ENCODE peak calls at places on chromosomes 6 and 20, in nine cellular contexts. One of them, this sample, is unnamed.

GRCh38 chr6:146697921-146698320 is 99.1 kb downstream of the ADGB start:
- DNase-seq in stimulated activated CD8-positive, alpha-beta memory T cell treated with anti-CD3 and anti-CD28 coated beads, Interleukin-2, amount 100 ng/mL, for 48 hours: no peak
- DNase-seq in activated naive CD8-positive, alpha-beta T cell treated with anti-CD3 and anti-CD28 coated beads, Interleukin-2, amount 50 U/mL, for 24 hours: no peak
- DNase-seq in GM23338: no peak
- DNase-seq in Daoy: no peak
- DNase-seq in activated CD4-positive, alpha-beta T cell treated with anti-CD3 and anti-CD28 coated beads, Interleukin-2, amount 10 ng/mL, durations not matched to agents 7 days and 5 days: no peak
- DNase-seq in non-pigmented ciliary epithelial cell: no peak
- DNase-seq in astrocyte of the cerebellum: no peak
- DNase-seq in right cardiac atrium: no peak
- DNase-seq in this sample: no peak

GRCh38 chr20:4482378-4482777 is 239.3 kb upstream of the PRND start:
- DNase-seq in stimulated activated CD8-positive, alpha-beta memory T cell treated with anti-CD3 and anti-CD28 coated beads, Interleukin-2, amount 100 ng/mL, for 48 hours: no peak
- DNase-seq in activated naive CD8-positive, alpha-beta T cell treated with anti-CD3 and anti-CD28 coated beads, Interleukin-2, amount 50 U/mL, for 24 hours: no peak
- DNase-seq in GM23338: no peak
- DNase-seq in Daoy: no peak
- DNase-seq in activated CD4-positive, alpha-beta T cell treated with anti-CD3 and anti-CD28 coated beads, Interleukin-2, amount 10 ng/mL, durations not matched to agents 7 days and 5 days: no peak
- DNase-seq in non-pigmented ciliary epithelial cell: no peak
- DNase-seq in astrocyte of the cerebellum: no peak
- DNase-seq in right cardiac atrium: no peak
- DNase-seq in this sample: no peak

GRCh38 chr20:36848078-36848660 is 27.8 kb upstream of the TLDC2 start:
- DNase-seq in stimulated activated CD8-positive, alpha-beta memory T cell treated with anti-CD3 and anti-CD28 coated beads, Interleukin-2, amount 100 ng/mL, for 48 hours: no peak
- DNase-seq in activated naive CD8-positive, alpha-beta T cell treated with anti-CD3 and anti-CD28 coated beads, Interleukin-2, amount 50 U/mL, for 24 hours: no peak
- DNase-seq in GM23338: no peak
- DNase-seq in Daoy: peak; percentile 38
- DNase-seq in activated CD4-positive, alpha-beta T cell treated with anti-CD3 and anti-CD28 coated beads, Interleukin-2, amount 10 ng/mL, durations not matched to agents 7 days and 5 days: no peak
- DNase-seq in non-pigmented ciliary epithelial cell: peak; percentile 76
- DNase-seq in astrocyte of the cerebellum: peak; percentile 59
- DNase-seq in right cardiac atrium: peak; percentile 62
- DNase-seq in this sample: peak; percentile 73

GRCh38 chr6:126529605-126530004 is 189.7 kb downstream of the CENPW start:
- DNase-seq in stimulated activated CD8-positive, alpha-beta memory T cell treated with anti-CD3 and anti-CD28 coated beads, Interleukin-2, amount 100 ng/mL, for 48 hours: no peak
- DNase-seq in activated naive CD8-positive, alpha-beta T cell treated with anti-CD3 and anti-CD28 coated beads, Interleukin-2, amount 50 U/mL, for 24 hours: no peak
- DNase-seq in GM23338: no peak
- DNase-seq in Daoy: no peak
- DNase-seq in activated CD4-positive, alpha-beta T cell treated with anti-CD3 and anti-CD28 coated beads, Interleukin-2, amount 10 ng/mL, durations not matched to agents 7 days and 5 days: no peak
- DNase-seq in non-pigmented ciliary epithelial cell: no peak
- DNase-seq in astrocyte of the cerebellum: no peak
- DNase-seq in right cardiac atrium: no peak
- DNase-seq in this sample: no peak

GRCh38 chr6:16725145-16725864 is 36.0 kb downstream of the ATXN1 start:
- DNase-seq in stimulated activated CD8-positive, alpha-beta memory T cell treated with anti-CD3 and anti-CD28 coated beads, Interleukin-2, amount 100 ng/mL, for 48 hours: no peak
- DNase-seq in activated naive CD8-positive, alpha-beta T cell treated with anti-CD3 and anti-CD28 coated beads, Interleukin-2, amount 50 U/mL, for 24 hours: no peak
- DNase-seq in GM23338: no peak
- DNase-seq in Daoy: peak; percentile 57
- DNase-seq in activated CD4-positive, alpha-beta T cell treated with anti-CD3 and anti-CD28 coated beads, Interleukin-2, amount 10 ng/mL, durations not matched to agents 7 days and 5 days: no peak
- DNase-seq in non-pigmented ciliary epithelial cell: no peak
- DNase-seq in astrocyte of the cerebellum: no peak
- DNase-seq in right cardiac atrium: no peak
- DNase-seq in this sample: no peak

GRCh38 chr6:109455161-109455501 is 441 bp downstream of the MICAL1 start:
- DNase-seq in stimulated activated CD8-positive, alpha-beta memory T cell treated with anti-CD3 and anti-CD28 coated beads, Interleukin-2, amount 100 ng/mL, for 48 hours: no peak
- DNase-seq in activated naive CD8-positive, alpha-beta T cell treated with anti-CD3 and anti-CD28 coated beads, Interleukin-2, amount 50 U/mL, for 24 hours: no peak
- DNase-seq in GM23338: peak; percentile 72
- DNase-seq in Daoy: no peak
- DNase-seq in activated CD4-positive, alpha-beta T cell treated with anti-CD3 and anti-CD28 coated beads, Interleukin-2, amount 10 ng/mL, durations not matched to agents 7 days and 5 days: peak; percentile 56
- DNase-seq in non-pigmented ciliary epithelial cell: no peak
- DNase-seq in astrocyte of the cerebellum: no peak
- DNase-seq in right cardiac atrium: no peak
- DNase-seq in this sample: no peak

GRCh38 chr20:10715035-10715434 is 41.2 kb upstream of the JAG1 start:
- DNase-seq in stimulated activated CD8-positive, alpha-beta memory T cell treated with anti-CD3 and anti-CD28 coated beads, Interleukin-2, amount 100 ng/mL, for 48 hours: no peak
- DNase-seq in activated naive CD8-positive, alpha-beta T cell treated with anti-CD3 and anti-CD28 coated beads, Interleukin-2, amount 50 U/mL, for 24 hours: no peak
- DNase-seq in GM23338: no peak
- DNase-seq in Daoy: peak; percentile 35
- DNase-seq in activated CD4-positive, alpha-beta T cell treated with anti-CD3 and anti-CD28 coated beads, Interleukin-2, amount 10 ng/mL, durations not matched to agents 7 days and 5 days: no peak
- DNase-seq in non-pigmented ciliary epithelial cell: no peak
- DNase-seq in astrocyte of the cerebellum: peak; percentile 18
- DNase-seq in right cardiac atrium: no peak
- DNase-seq in this sample: no peak

GRCh38 chr6:16757332-16757731 is 3.9 kb downstream of the ATXN1 start:
- DNase-seq in stimulated activated CD8-positive, alpha-beta memory T cell treated with anti-CD3 and anti-CD28 coated beads, Interleukin-2, amount 100 ng/mL, for 48 hours: no peak
- DNase-seq in activated naive CD8-positive, alpha-beta T cell treated with anti-CD3 and anti-CD28 coated beads, Interleukin-2, amount 50 U/mL, for 24 hours: no peak
- DNase-seq in GM23338: no peak
- DNase-seq in Daoy: no peak
- DNase-seq in activated CD4-positive, alpha-beta T cell treated with anti-CD3 and anti-CD28 coated beads, Interleukin-2, amount 10 ng/mL, durations not matched to agents 7 days and 5 days: no peak
- DNase-seq in non-pigmented ciliary epithelial cell: no peak
- DNase-seq in astrocyte of the cerebellum: no peak
- DNase-seq in right cardiac atrium: no peak
- DNase-seq in this sample: no peak

GRCh38 chr6:109237082-109237985 is 142.0 kb downstream of the CEP57L1 start:
- DNase-seq in stimulated activated CD8-positive, alpha-beta memory T cell treated with anti-CD3 and anti-CD28 coated beads, Interleukin-2, amount 100 ng/mL, for 48 hours: no peak
- DNase-seq in activated naive CD8-positive, alpha-beta T cell treated with anti-CD3 and anti-CD28 coated beads, Interleukin-2, amount 50 U/mL, for 24 hours: no peak
- DNase-seq in GM23338: no peak
- DNase-seq in Daoy: peak; percentile 13
- DNase-seq in activated CD4-positive, alpha-beta T cell treated with anti-CD3 and anti-CD28 coated beads, Interleukin-2, amount 10 ng/mL, durations not matched to agents 7 days and 5 days: peak; percentile 18
- DNase-seq in non-pigmented ciliary epithelial cell: no peak
- DNase-seq in astrocyte of the cerebellum: no peak
- DNase-seq in right cardiac atrium: no peak
- DNase-seq in this sample: no peak

GRCh38 chr6:87756858-87757257 is 54.8 kb upstream of the AKIRIN2 start:
- DNase-seq in stimulated activated CD8-positive, alpha-beta memory T cell treated with anti-CD3 and anti-CD28 coated beads, Interleukin-2, amount 100 ng/mL, for 48 hours: peak; percentile 9
- DNase-seq in activated naive CD8-positive, alpha-beta T cell treated with anti-CD3 and anti-CD28 coated beads, Interleukin-2, amount 50 U/mL, for 24 hours: peak; percentile 52
- DNase-seq in GM23338: no peak
- DNase-seq in Daoy: peak; percentile 92
- DNase-seq in activated CD4-positive, alpha-beta T cell treated with anti-CD3 and anti-CD28 coated beads, Interleukin-2, amount 10 ng/mL, durations not matched to agents 7 days and 5 days: peak; percentile 16
- DNase-seq in non-pigmented ciliary epithelial cell: peak; percentile 34
- DNase-seq in astrocyte of the cerebellum: peak; percentile 81
- DNase-seq in right cardiac atrium: peak; percentile 28
- DNase-seq in this sample: no peak

GRCh38 chr6:137811121-137811911 is 55.7 kb upstream of the TNFAIP3 start:
- DNase-seq in stimulated activated CD8-positive, alpha-beta memory T cell treated with anti-CD3 and anti-CD28 coated beads, Interleukin-2, amount 100 ng/mL, for 48 hours: peak; percentile 54
- DNase-seq in activated naive CD8-positive, alpha-beta T cell treated with anti-CD3 and anti-CD28 coated beads, Interleukin-2, amount 50 U/mL, for 24 hours: peak; percentile 79
- DNase-seq in GM23338: peak; percentile 4
- DNase-seq in Daoy: peak; percentile 95
- DNase-seq in activated CD4-positive, alpha-beta T cell treated with anti-CD3 and anti-CD28 coated beads, Interleukin-2, amount 10 ng/mL, durations not matched to agents 7 days and 5 days: peak; percentile 72
- DNase-seq in non-pigmented ciliary epithelial cell: peak; percentile 69
- DNase-seq in astrocyte of the cerebellum: peak; percentile 51
- DNase-seq in right cardiac atrium: peak; percentile 61
- DNase-seq in this sample: peak; percentile 84

GRCh38 chr6:110877154-110877564 is 2.6 kb downstream of the AMD1 start:
- DNase-seq in stimulated activated CD8-positive, alpha-beta memory T cell treated with anti-CD3 and anti-CD28 coated beads, Interleukin-2, amount 100 ng/mL, for 48 hours: no peak
- DNase-seq in activated naive CD8-positive, alpha-beta T cell treated with anti-CD3 and anti-CD28 coated beads, Interleukin-2, amount 50 U/mL, for 24 hours: no peak
- DNase-seq in GM23338: no peak
- DNase-seq in Daoy: no peak
- DNase-seq in activated CD4-positive, alpha-beta T cell treated with anti-CD3 and anti-CD28 coated beads, Interleukin-2, amount 10 ng/mL, durations not matched to agents 7 days and 5 days: no peak
- DNase-seq in non-pigmented ciliary epithelial cell: no peak
- DNase-seq in astrocyte of the cerebellum: no peak
- DNase-seq in right cardiac atrium: no peak
- DNase-seq in this sample: no peak

GRCh38 chr6:150057501-150057951 is 11.4 kb downstream of the ULBP3 start:
- DNase-seq in stimulated activated CD8-positive, alpha-beta memory T cell treated with anti-CD3 and anti-CD28 coated beads, Interleukin-2, amount 100 ng/mL, for 48 hours: no peak
- DNase-seq in activated naive CD8-positive, alpha-beta T cell treated with anti-CD3 and anti-CD28 coated beads, Interleukin-2, amount 50 U/mL, for 24 hours: no peak
- DNase-seq in GM23338: no peak
- DNase-seq in Daoy: no peak
- DNase-seq in activated CD4-positive, alpha-beta T cell treated with anti-CD3 and anti-CD28 coated beads, Interleukin-2, amount 10 ng/mL, durations not matched to agents 7 days and 5 days: no peak
- DNase-seq in non-pigmented ciliary epithelial cell: no peak
- DNase-seq in astrocyte of the cerebellum: no peak
- DNase-seq in right cardiac atrium: no peak
- DNase-seq in this sample: no peak

GRCh38 chr20:11716239-11716944 is 201.3 kb upstream of the BTBD3 start:
- DNase-seq in stimulated activated CD8-positive, alpha-beta memory T cell treated with anti-CD3 and anti-CD28 coated beads, Interleukin-2, amount 100 ng/mL, for 48 hours: no peak
- DNase-seq in activated naive CD8-positive, alpha-beta T cell treated with anti-CD3 and anti-CD28 coated beads, Interleukin-2, amount 50 U/mL, for 24 hours: no peak
- DNase-seq in GM23338: peak; percentile 89
- DNase-seq in Daoy: peak; percentile 77
- DNase-seq in activated CD4-positive, alpha-beta T cell treated with anti-CD3 and anti-CD28 coated beads, Interleukin-2, amount 10 ng/mL, durations not matched to agents 7 days and 5 days: no peak
- DNase-seq in non-pigmented ciliary epithelial cell: peak; percentile 87
- DNase-seq in astrocyte of the cerebellum: peak; percentile 97
- DNase-seq in right cardiac atrium: no peak
- DNase-seq in this sample: no peak

GRCh38 chr20:32300647-32301046 is 23.2 kb downstream of the KIF3B start:
- DNase-seq in stimulated activated CD8-positive, alpha-beta memory T cell treated with anti-CD3 and anti-CD28 coated beads, Interleukin-2, amount 100 ng/mL, for 48 hours: no peak
- DNase-seq in activated naive CD8-positive, alpha-beta T cell treated with anti-CD3 and anti-CD28 coated beads, Interleukin-2, amount 50 U/mL, for 24 hours: no peak
- DNase-seq in GM23338: no peak
- DNase-seq in Daoy: no peak
- DNase-seq in activated CD4-positive, alpha-beta T cell treated with anti-CD3 and anti-CD28 coated beads, Interleukin-2, amount 10 ng/mL, durations not matched to agents 7 days and 5 days: no peak
- DNase-seq in non-pigmented ciliary epithelial cell: no peak
- DNase-seq in astrocyte of the cerebellum: no peak
- DNase-seq in right cardiac atrium: no peak
- DNase-seq in this sample: no peak

GRCh38 chr6:143399176-143399575 is 51.3 kb downstream of the ADAT2 start:
- DNase-seq in stimulated activated CD8-positive, alpha-beta memory T cell treated with anti-CD3 and anti-CD28 coated beads, Interleukin-2, amount 100 ng/mL, for 48 hours: no peak
- DNase-seq in activated naive CD8-positive, alpha-beta T cell treated with anti-CD3 and anti-CD28 coated beads, Interleukin-2, amount 50 U/mL, for 24 hours: no peak
- DNase-seq in GM23338: peak; percentile 10
- DNase-seq in Daoy: no peak
- DNase-seq in activated CD4-positive, alpha-beta T cell treated with anti-CD3 and anti-CD28 coated beads, Interleukin-2, amount 10 ng/mL, durations not matched to agents 7 days and 5 days: no peak
- DNase-seq in non-pigmented ciliary epithelial cell: no peak
- DNase-seq in astrocyte of the cerebellum: no peak
- DNase-seq in right cardiac atrium: no peak
- DNase-seq in this sample: no peak

GRCh38 chr6:127748290-127748689 is 152.6 kb downstream of the THEMIS start:
- DNase-seq in stimulated activated CD8-positive, alpha-beta memory T cell treated with anti-CD3 and anti-CD28 coated beads, Interleukin-2, amount 100 ng/mL, for 48 hours: no peak
- DNase-seq in activated naive CD8-positive, alpha-beta T cell treated with anti-CD3 and anti-CD28 coated beads, Interleukin-2, amount 50 U/mL, for 24 hours: no peak
- DNase-seq in GM23338: no peak
- DNase-seq in Daoy: no peak
- DNase-seq in activated CD4-positive, alpha-beta T cell treated with anti-CD3 and anti-CD28 coated beads, Interleukin-2, amount 10 ng/mL, durations not matched to agents 7 days and 5 days: no peak
- DNase-seq in non-pigmented ciliary epithelial cell: no peak
- DNase-seq in astrocyte of the cerebellum: no peak
- DNase-seq in right cardiac atrium: no peak
- DNase-seq in this sample: no peak

GRCh38 chr6:113511100-113511499 is 346.0 kb upstream of the MARCKS start:
- DNase-seq in stimulated activated CD8-positive, alpha-beta memory T cell treated with anti-CD3 and anti-CD28 coated beads, Interleukin-2, amount 100 ng/mL, for 48 hours: no peak
- DNase-seq in activated naive CD8-positive, alpha-beta T cell treated with anti-CD3 and anti-CD28 coated beads, Interleukin-2, amount 50 U/mL, for 24 hours: no peak
- DNase-seq in GM23338: no peak
- DNase-seq in Daoy: no peak
- DNase-seq in activated CD4-positive, alpha-beta T cell treated with anti-CD3 and anti-CD28 coated beads, Interleukin-2, amount 10 ng/mL, durations not matched to agents 7 days and 5 days: no peak
- DNase-seq in non-pigmented ciliary epithelial cell: no peak
- DNase-seq in astrocyte of the cerebellum: no peak
- DNase-seq in right cardiac atrium: no peak
- DNase-seq in this sample: no peak

GRCh38 chr6:117495873-117496272 is 13.4 kb downstream of the DCBLD1 start:
- DNase-seq in stimulated activated CD8-positive, alpha-beta memory T cell treated with anti-CD3 and anti-CD28 coated beads, Interleukin-2, amount 100 ng/mL, for 48 hours: no peak
- DNase-seq in activated naive CD8-positive, alpha-beta T cell treated with anti-CD3 and anti-CD28 coated beads, Interleukin-2, amount 50 U/mL, for 24 hours: no peak
- DNase-seq in GM23338: no peak
- DNase-seq in Daoy: no peak
- DNase-seq in activated CD4-positive, alpha-beta T cell treated with anti-CD3 and anti-CD28 coated beads, Interleukin-2, amount 10 ng/mL, durations not matched to agents 7 days and 5 days: no peak
- DNase-seq in non-pigmented ciliary epithelial cell: no peak
- DNase-seq in astrocyte of the cerebellum: no peak
- DNase-seq in right cardiac atrium: no peak
- DNase-seq in this sample: no peak

GRCh38 chr6:124962617-124963415 is 579 bp downstream of the RNF217 start:
- DNase-seq in stimulated activated CD8-positive, alpha-beta memory T cell treated with anti-CD3 and anti-CD28 coated beads, Interleukin-2, amount 100 ng/mL, for 48 hours: no peak
- DNase-seq in activated naive CD8-positive, alpha-beta T cell treated with anti-CD3 and anti-CD28 coated beads, Interleukin-2, amount 50 U/mL, for 24 hours: peak; percentile 3
- DNase-seq in GM23338: peak; percentile 63
- DNase-seq in Daoy: peak; percentile 50
- DNase-seq in activated CD4-positive, alpha-beta T cell treated with anti-CD3 and anti-CD28 coated beads, Interleukin-2, amount 10 ng/mL, durations not matched to agents 7 days and 5 days: no peak
- DNase-seq in non-pigmented ciliary epithelial cell: no peak
- DNase-seq in astrocyte of the cerebellum: no peak
- DNase-seq in right cardiac atrium: peak; percentile 41
- DNase-seq in this sample: peak; percentile 66

GRCh38 chr6:143039548-143039947 is 21.1 kb upstream of the AIG1 start:
- DNase-seq in stimulated activated CD8-positive, alpha-beta memory T cell treated with anti-CD3 and anti-CD28 coated beads, Interleukin-2, amount 100 ng/mL, for 48 hours: no peak
- DNase-seq in activated naive CD8-positive, alpha-beta T cell treated with anti-CD3 and anti-CD28 coated beads, Interleukin-2, amount 50 U/mL, for 24 hours: no peak
- DNase-seq in GM23338: no peak
- DNase-seq in Daoy: no peak
- DNase-seq in activated CD4-positive, alpha-beta T cell treated with anti-CD3 and anti-CD28 coated beads, Interleukin-2, amount 10 ng/mL, durations not matched to agents 7 days and 5 days: no peak
- DNase-seq in non-pigmented ciliary epithelial cell: no peak
- DNase-seq in astrocyte of the cerebellum: no peak
- DNase-seq in right cardiac atrium: no peak
- DNase-seq in this sample: no peak

GRCh38 chr6:44233560-44234100 is 10.2 kb downstream of the SLC29A1 start:
- DNase-seq in stimulated activated CD8-positive, alpha-beta memory T cell treated with anti-CD3 and anti-CD28 coated beads, Interleukin-2, amount 100 ng/mL, for 48 hours: no peak
- DNase-seq in activated naive CD8-positive, alpha-beta T cell treated with anti-CD3 and anti-CD28 coated beads, Interleukin-2, amount 50 U/mL, for 24 hours: no peak
- DNase-seq in GM23338: no peak
- DNase-seq in Daoy: no peak
- DNase-seq in activated CD4-positive, alpha-beta T cell treated with anti-CD3 and anti-CD28 coated beads, Interleukin-2, amount 10 ng/mL, durations not matched to agents 7 days and 5 days: no peak
- DNase-seq in non-pigmented ciliary epithelial cell: no peak
- DNase-seq in astrocyte of the cerebellum: no peak
- DNase-seq in right cardiac atrium: no peak
- DNase-seq in this sample: no peak

GRCh38 chr6:2793491-2794151 is 28.4 kb downstream of the WRNIP1 start:
- DNase-seq in stimulated activated CD8-positive, alpha-beta memory T cell treated with anti-CD3 and anti-CD28 coated beads, Interleukin-2, amount 100 ng/mL, for 48 hours: no peak
- DNase-seq in activated naive CD8-positive, alpha-beta T cell treated with anti-CD3 and anti-CD28 coated beads, Interleukin-2, amount 50 U/mL, for 24 hours: peak; percentile 18
- DNase-seq in GM23338: no peak
- DNase-seq in Daoy: no peak
- DNase-seq in activated CD4-positive, alpha-beta T cell treated with anti-CD3 and anti-CD28 coated beads, Interleukin-2, amount 10 ng/mL, durations not matched to agents 7 days and 5 days: peak; percentile 46
- DNase-seq in non-pigmented ciliary epithelial cell: no peak
- DNase-seq in astrocyte of the cerebellum: no peak
- DNase-seq in right cardiac atrium: peak; percentile 34
- DNase-seq in this sample: no peak

GRCh38 chr6:34315780-34316179 is 67.0 kb upstream of the SMIM29 start:
- DNase-seq in stimulated activated CD8-positive, alpha-beta memory T cell treated with anti-CD3 and anti-CD28 coated beads, Interleukin-2, amount 100 ng/mL, for 48 hours: no peak
- DNase-seq in activated naive CD8-positive, alpha-beta T cell treated with anti-CD3 and anti-CD28 coated beads, Interleukin-2, amount 50 U/mL, for 24 hours: no peak
- DNase-seq in GM23338: no peak
- DNase-seq in Daoy: no peak
- DNase-seq in activated CD4-positive, alpha-beta T cell treated with anti-CD3 and anti-CD28 coated beads, Interleukin-2, amount 10 ng/mL, durations not matched to agents 7 days and 5 days: peak; percentile 8
- DNase-seq in non-pigmented ciliary epithelial cell: no peak
- DNase-seq in astrocyte of the cerebellum: no peak
- DNase-seq in right cardiac atrium: no peak
- DNase-seq in this sample: no peak

GRCh38 chr20:17835941-17836861 is 132.4 kb downstream of the SNX5 start:
- DNase-seq in stimulated activated CD8-positive, alpha-beta memory T cell treated with anti-CD3 and anti-CD28 coated beads, Interleukin-2, amount 100 ng/mL, for 48 hours: no peak
- DNase-seq in activated naive CD8-positive, alpha-beta T cell treated with anti-CD3 and anti-CD28 coated beads, Interleukin-2, amount 50 U/mL, for 24 hours: no peak
- DNase-seq in GM23338: no peak
- DNase-seq in Daoy: peak; percentile 6
- DNase-seq in activated CD4-positive, alpha-beta T cell treated with anti-CD3 and anti-CD28 coated beads, Interleukin-2, amount 10 ng/mL, durations not matched to agents 7 days and 5 days: no peak
- DNase-seq in non-pigmented ciliary epithelial cell: peak; percentile 43
- DNase-seq in astrocyte of the cerebellum: peak; percentile 97
- DNase-seq in right cardiac atrium: peak; percentile 93
- DNase-seq in this sample: peak; percentile 61

GRCh38 chr6:15744824-15745402 is 82.1 kb upstream of the DTNBP1 start:
- DNase-seq in stimulated activated CD8-positive, alpha-beta memory T cell treated with anti-CD3 and anti-CD28 coated beads, Interleukin-2, amount 100 ng/mL, for 48 hours: no peak
- DNase-seq in activated naive CD8-positive, alpha-beta T cell treated with anti-CD3 and anti-CD28 coated beads, Interleukin-2, amount 50 U/mL, for 24 hours: no peak
- DNase-seq in GM23338: peak; percentile 34
- DNase-seq in Daoy: no peak
- DNase-seq in activated CD4-positive, alpha-beta T cell treated with anti-CD3 and anti-CD28 coated beads, Interleukin-2, amount 10 ng/mL, durations not matched to agents 7 days and 5 days: no peak
- DNase-seq in non-pigmented ciliary epithelial cell: no peak
- DNase-seq in astrocyte of the cerebellum: no peak
- DNase-seq in right cardiac atrium: no peak
- DNase-seq in this sample: no peak

GRCh38 chr6:56435326-56435725 is 187.9 kb upstream of the COL21A1 start:
- DNase-seq in stimulated activated CD8-positive, alpha-beta memory T cell treated with anti-CD3 and anti-CD28 coated beads, Interleukin-2, amount 100 ng/mL, for 48 hours: no peak
- DNase-seq in activated naive CD8-positive, alpha-beta T cell treated with anti-CD3 and anti-CD28 coated beads, Interleukin-2, amount 50 U/mL, for 24 hours: no peak
- DNase-seq in GM23338: no peak
- DNase-seq in Daoy: no peak
- DNase-seq in activated CD4-positive, alpha-beta T cell treated with anti-CD3 and anti-CD28 coated beads, Interleukin-2, amount 10 ng/mL, durations not matched to agents 7 days and 5 days: no peak
- DNase-seq in non-pigmented ciliary epithelial cell: no peak
- DNase-seq in astrocyte of the cerebellum: no peak
- DNase-seq in right cardiac atrium: no peak
- DNase-seq in this sample: no peak

This sample was measured in ureter.